ENCODE peak calls at places on chromosomes 4 and X, in seven cellular contexts. X is spleen, I is heart left ventricle, W is cardiac muscle cell, Y is IMR-90, Q is psoas muscle, G is colonic mucosa. B is an unnamed sample. For H3K4me1 and H3K36me3, the result is how much of the 10 kb centered on the place peaks cover.

GRCh38 chr4:13553081-13553480 is 8.8 kb upstream of the NKX3-2 start:
- DNase-seq in I (no peak), X (no peak), Y (no peak), Q (no peak), G (no peak), W (no peak), B (no peak)

GRCh38 chrX:153600921-153601320 is 2.0 kb upstream of the CCNQ start:
- DNase-seq in X (peak), Q (no peak), Y (no peak), I (no peak), W (no peak), G (no peak), B (no peak)

GRCh38 chr4:84529169-84529751 is 30.2 kb upstream of the NKX6-1 start:
- DNase-seq in W (peak), X (no peak), Q (no peak), Y (peak), G (no peak), I (no peak), B (peak)

GRCh38 chrX:150476183-150476699 is 92.2 kb upstream of the MTM1 start:
- DNase-seq in G (no peak), Q (no peak), Y (peak), X (no peak), I (no peak), W (peak), B (no peak)

GRCh38 chr4:99088485-99089365 is at the start of gene ADH5:
- DNase-seq in X (peak), W (peak), Y (peak), I (peak), G (peak), Q (peak), B (peak)

GRCh38 chrX:73214366-73215094 is at the start of gene NAP1L2:
- DNase-seq in Y (no peak), Q (peak), X (peak), G (peak), I (peak), W (peak), B (peak)

GRCh38 chr4:109313168-109314133 is 11.0 kb upstream of the COL25A1 start:
- DNase-seq in X (no peak), Y (no peak), G (no peak), Q (no peak), W (no peak), I (no peak), B (no peak)

GRCh38 chr4:144176476-144176875 is 36.0 kb upstream of the GYPA start:
- DNase-seq in W (no peak), G (no peak), I (no peak), X (no peak), Q (no peak), Y (no peak), B (no peak)

GRCh38 chr4:39821951-39822350 is 124.0 kb downstream of the UBE2K start:
- DNase-seq in Y (no peak), X (no peak), Q (no peak), I (no peak), G (no peak), W (no peak), B (no peak)

GRCh38 chrX:130975947-130976346 is 72.9 kb upstream of the ENOX2 start:
- DNase-seq in Y (peak), G (peak), Q (no peak), W (peak), I (no peak), X (no peak), B (no peak)

GRCh38 chr4:1789552-1789951 is 3.5 kb upstream of the FGFR3 start:
- DNase-seq in I (no peak), G (no peak), Q (no peak), X (no peak), W (no peak), Y (no peak), B (no peak)

GRCh38 chr4:6794189-6794588 is 11.7 kb downstream of the KIAA0232 start:
- DNase-seq in I (no peak), Y (no peak), G (no peak), X (no peak), Q (no peak), W (no peak), B (no peak)
- H3K4me1 ChIP-seq in I (under half), Y (under half), G (under half), X (under half), Q (half or more), W (under half), B (under half)

GRCh38 chrX:44972132-44972531 is 99.1 kb downstream of the KDM6A start:
- DNase-seq in I (no peak), Y (no peak), W (no peak), X (no peak), G (no peak), Q (no peak), B (no peak)
- H3K36me3 ChIP-seq in I (under half), Y (under half), W (under half), X (under half), G (under half), Q (under half), B (under half)

DNA sequence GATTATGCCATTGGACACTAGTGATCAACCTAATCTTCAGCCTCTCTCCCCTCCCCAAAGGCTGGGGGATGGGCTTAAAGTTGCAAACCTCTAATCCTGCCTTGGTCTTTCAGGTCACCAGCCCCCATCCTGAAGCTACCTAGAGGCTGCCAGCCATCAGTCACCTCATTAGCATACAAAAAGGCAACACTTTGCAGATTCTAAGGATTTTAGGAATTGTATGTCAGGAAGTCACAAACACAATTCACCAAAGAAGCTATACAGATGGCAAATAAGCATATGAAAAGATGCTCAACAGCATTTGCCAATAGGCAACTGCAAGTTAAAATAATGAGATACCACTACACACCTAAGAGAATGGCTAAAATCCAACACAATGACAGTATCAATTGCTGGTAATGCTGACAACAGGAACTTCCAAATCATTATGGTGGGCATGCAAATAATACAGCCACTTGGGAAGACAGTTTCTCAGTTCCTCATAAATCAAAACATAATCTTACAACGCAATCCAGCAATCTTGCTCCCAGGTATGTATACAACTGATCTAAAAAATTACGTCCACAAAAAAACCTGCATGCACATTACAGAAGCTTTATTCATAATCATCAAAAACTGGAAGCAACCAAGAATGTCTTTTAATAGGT is 9.0 kb upstream of the PIM2 start:
- DNase-seq in W (no peak), Q (no peak), X (no peak), Y (no peak), I (no peak), G (no peak), B (no peak)
- H3K4me3 ChIP-seq in W (no peak), Q (no peak), X (no peak), Y (no peak), I (no peak), G (no peak), B (no peak)

DNA sequence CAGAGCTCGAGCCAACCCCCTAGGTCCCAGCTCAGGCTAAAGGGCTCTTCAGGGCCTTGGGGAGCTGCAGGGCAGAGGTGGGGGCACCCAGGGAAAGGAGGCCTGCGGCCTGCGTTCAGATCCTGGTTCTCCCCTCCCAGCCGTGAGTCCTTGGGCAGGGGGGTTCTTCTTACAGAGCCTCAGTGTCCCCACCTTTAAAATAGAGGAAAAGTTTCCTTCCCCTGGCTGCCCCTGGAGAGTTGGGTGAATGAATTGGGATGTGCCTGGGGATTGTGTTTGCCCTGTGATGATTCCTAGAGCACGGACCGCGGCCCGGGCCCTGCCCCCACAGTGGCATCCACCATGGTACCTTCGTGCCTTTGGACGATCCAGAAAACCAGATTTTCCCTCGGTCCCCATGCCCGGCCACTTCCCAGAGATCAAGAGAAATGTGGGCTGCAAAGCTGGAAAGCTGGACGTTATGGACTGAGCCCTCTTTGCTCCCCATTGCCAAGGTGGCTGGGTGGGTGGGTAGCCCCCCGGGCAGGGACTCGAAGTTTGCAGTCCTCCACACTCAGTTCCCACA is 11.4 kb downstream of the HTRA3 start:
- DNase-seq in I (no peak), Y (no peak), G (no peak), Q (peak), X (peak), W (no peak), B (no peak)
- H3K4me1 ChIP-seq in I (under half), Y (under half), G (under half), Q (under half), X (under half), W (under half), B (under half)

GRCh38 chrX:7107968-7108480 is 39.5 kb upstream of the STS start:
- DNase-seq in I (no peak), X (no peak), W (no peak), Y (no peak), Q (no peak), G (no peak), B (no peak)

GRCh38 chrX:7100022-7100421 is 47.5 kb upstream of the STS start:
- DNase-seq in Q (no peak), G (no peak), Y (no peak), X (no peak), I (no peak), W (no peak), B (no peak)

DNA sequence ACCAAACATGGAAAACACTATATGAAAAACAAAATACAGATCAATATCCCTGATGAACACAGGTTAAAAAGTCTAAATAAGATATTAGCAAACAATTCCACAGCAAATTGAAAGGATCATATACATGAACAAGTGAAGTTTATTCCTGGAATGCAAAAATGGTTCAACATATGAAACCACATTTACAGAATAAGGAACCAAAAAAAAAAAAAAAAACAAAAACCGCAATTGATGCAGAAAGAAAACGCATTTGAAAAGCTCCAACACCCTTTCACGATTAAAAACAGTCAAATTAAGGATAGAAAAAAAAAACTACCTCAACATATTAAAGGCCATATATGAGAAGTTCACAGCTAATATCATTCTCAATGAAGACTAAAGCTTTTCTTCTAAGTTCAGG is 45.4 kb upstream of the STS start:
- DNase-seq in Q (no peak), G (no peak), X (no peak), Y (no peak), W (no peak), I (no peak), B (no peak)
- H3K36me3 ChIP-seq in Q (under half), G (under half), X (under half), Y (under half), W (under half), I (under half), B (under half)

DNA sequence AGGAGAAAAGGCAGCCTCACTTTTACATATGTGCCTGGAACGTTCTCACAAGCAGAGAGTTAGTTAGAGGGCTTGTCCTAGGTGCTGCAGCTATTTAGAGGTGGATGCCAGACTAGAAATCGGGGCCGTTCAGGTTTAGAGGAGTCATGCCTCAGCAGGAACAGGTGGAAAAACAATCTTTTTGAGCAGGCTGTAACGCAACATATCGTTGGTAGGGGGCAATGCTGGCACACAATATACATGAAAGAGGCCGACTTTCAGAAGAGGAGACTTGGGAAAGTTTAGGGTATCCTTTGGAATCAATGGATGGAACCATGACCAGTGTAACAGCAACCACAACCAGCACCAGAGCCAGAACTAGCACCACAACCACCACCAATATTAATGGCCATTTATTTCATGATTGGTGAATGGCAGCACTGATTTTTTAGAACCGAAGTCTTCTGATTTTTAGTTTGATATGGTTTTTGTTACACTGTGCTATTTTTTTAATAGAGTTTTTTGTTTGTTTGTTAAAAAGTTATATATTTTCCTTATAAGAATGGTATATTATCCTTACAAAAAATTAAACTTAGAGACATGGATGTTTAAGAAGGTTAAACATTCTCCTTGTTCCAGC is 14.9 kb upstream of the PAQR3 start:
- DNase-seq in W (peak), X (no peak), Q (no peak), I (no peak), G (no peak), Y (no peak), B (no peak)
- H3K4me3 ChIP-seq in W (no peak), X (no peak), Q (no peak), I (no peak), G (no peak), Y (no peak), B (no peak)

GRCh38 chrX:129065895-129066294 is 457.4 kb downstream of the SMARCA1 start:
- DNase-seq in Y (no peak), G (no peak), I (no peak), Q (no peak), W (no peak), X (no peak), B (no peak)
- H3K4me1 ChIP-seq in Y (under half), G (under half), I (under half), Q (under half), W (under half), X (under half), B (under half)

GRCh38 chr4:95371457-95372179 is 177.2 kb downstream of the UNC5C start:
- DNase-seq in W (no peak), X (no peak), Y (no peak), G (no peak), Q (no peak), I (no peak), B (no peak)
- H3K36me3 ChIP-seq in W (under half), X (under half), Y (under half), G (under half), Q (under half), I (under half), B (under half)

DNA sequence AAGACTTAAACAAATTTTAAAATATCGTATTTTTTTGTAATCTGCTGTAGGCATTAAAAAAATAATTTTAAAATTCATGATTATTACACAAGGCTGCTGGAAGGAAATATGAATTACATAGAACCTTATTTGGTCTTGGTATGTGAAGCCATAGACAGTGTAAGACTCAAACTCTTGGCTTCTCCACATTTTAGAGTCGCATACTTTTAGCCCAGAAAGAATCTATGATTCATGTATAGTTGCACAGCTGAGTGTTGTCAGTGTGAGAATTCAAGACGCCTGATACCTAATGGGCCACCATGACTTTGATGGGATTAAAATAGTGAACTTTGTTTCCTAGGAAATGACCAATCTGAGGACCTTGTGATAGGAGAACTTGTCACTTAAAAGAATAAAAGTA is 1.4 kb downstream of the INTU start:
- DNase-seq in X (no peak), Y (peak), W (peak), I (no peak), Q (no peak), G (no peak), B (no peak)
- H3K4me3 ChIP-seq in X (no peak), Y (no peak), W (no peak), I (no peak), Q (no peak), G (no peak), B (no peak)

DNA sequence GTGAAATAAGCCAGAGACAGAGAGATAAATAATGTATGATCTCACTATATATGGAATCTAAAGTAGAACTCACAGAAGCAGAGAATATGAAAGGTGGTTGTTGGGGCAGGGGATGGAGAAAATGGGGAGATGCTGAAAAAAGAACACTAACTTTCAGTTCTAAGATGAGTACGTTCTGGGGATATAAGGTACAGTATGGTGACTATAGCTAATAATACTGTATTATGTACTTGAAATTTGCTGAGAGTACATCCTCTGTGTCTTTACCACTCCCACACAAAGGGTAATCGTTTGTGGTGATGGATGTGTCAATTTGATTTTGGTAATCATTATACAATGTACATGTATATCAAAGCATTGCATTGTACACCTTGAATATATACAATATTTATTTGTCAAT is 6.6 kb downstream of the FBXL5 start:
- DNase-seq in X (no peak), Q (no peak), W (no peak), Y (no peak), I (no peak), G (no peak), B (no peak)
- H3K4me1 ChIP-seq in X (half or more), Q (half or more), W (under half), Y (under half), I (half or more), G (under half), B (half or more)

B was measured in CD4-positive, alpha-beta memory T cell.